ENCODE peak calls at places on chromosomes 1 and 21, in five cellular contexts. K is K562, D is GM12878, E is HCT116, I is HepG2. R is an unnamed sample.

GRCh38 chr1:20080441-20081330 is 10.7 kb downstream of the PLA2G5 start:
- DNase-seq in E (no peak), I (no peak), D (peak; percentile 57), K (no peak), R (no peak)

GRCh38 chr1:230867903-230868735 is at the start of gene C1orf198:
- DNase-seq in D (no peak), E (no peak), K (peak; percentile 97), I (peak; percentile 32), R (peak; percentile 72)

GRCh38 chr1:17027900-17028299 is 16.2 kb upstream of the ATP13A2 start:
- DNase-seq in I (no peak), E (no peak), D (no peak), K (no peak), R (no peak)

GRCh38 chr1:227120827-227121226 is 180.7 kb downstream of the COQ8A start:
- DNase-seq in D (no peak), I (no peak), E (no peak), K (no peak), R (no peak)

GRCh38 chr1:156608981-156609380 is 7.7 kb upstream of the GPATCH4 start:
- DNase-seq in E (no peak), K (peak; percentile 59), I (no peak), D (no peak), R (peak; percentile 78)

GRCh38 chr1:35567947-35568558 is 5.1 kb upstream of the TFAP2E start:
- DNase-seq in K (no peak), D (no peak), E (no peak), I (no peak), R (no peak)

GRCh38 chr21:42025392-42026071 is 15.4 kb upstream of the ZBTB21 start:
- DNase-seq in K (no peak), D (no peak), I (no peak), E (no peak), R (no peak)

GRCh38 chr1:47557086-47557866 is 119.4 kb downstream of the FOXD2 start:
- DNase-seq in D (no peak), E (no peak), I (no peak), K (no peak), R (no peak)

GRCh38 chr1:77889240-77889637 is 815 bp downstream of the NEXN start:
- DNase-seq in I (peak; percentile 24), K (no peak), E (no peak), D (no peak), R (peak; percentile 63)

GRCh38 chr21:34845521-34846213 is 176.9 kb downstream of the CLIC6 start:
- DNase-seq in K (no peak), I (no peak), E (peak; percentile 75), D (peak; percentile 60), R (no peak)

GRCh38 chr1:113057006-113057405 is 16.0 kb upstream of the LRIG2 start:
- DNase-seq in I (no peak), E (no peak), K (no peak), D (no peak), R (peak; percentile 41)

GRCh38 chr1:165900576-165901380 is 73.4 kb downstream of the UCK2 start:
- DNase-seq in K (no peak), I (peak; percentile 83), D (no peak), E (no peak), R (no peak)

GRCh38 chr21:28132713-28133112 is 860.0 kb downstream of the LTN1 start:
- DNase-seq in K (no peak), I (no peak), E (no peak), D (no peak), R (no peak)

GRCh38 chr21:42819861-42820512 is 59.4 kb downstream of the WDR4 start:
- DNase-seq in D (no peak), I (no peak), E (no peak), K (no peak), R (no peak)

GRCh38 chr21:41124626-41125240 is 43.2 kb upstream of the BACE2 start:
- DNase-seq in I (no peak), E (no peak), K (no peak), D (no peak), R (no peak)

GRCh38 chr1:78211483-78212092 is 165.8 kb downstream of the GIPC2 start:
- DNase-seq in I (no peak), K (no peak), E (no peak), D (no peak), R (no peak)

GRCh38 chr1:10796029-10796944 is at the start of gene CASZ1:
- DNase-seq in K (peak; percentile 85), I (peak; percentile 62), D (no peak), E (peak; percentile 87), R (peak; percentile 96)

GRCh38 chr1:7975212-7975865 is 13.8 kb downstream of the PARK7 start:
- DNase-seq in K (peak; percentile 83), I (peak; percentile 76), E (peak; percentile 68), D (no peak), R (peak; percentile 92)

GRCh38 chr1:65068202-65069011 is 79.6 kb upstream of the AK4 start:
- DNase-seq in K (no peak), I (no peak), D (no peak), E (no peak), R (peak; percentile 33)

GRCh38 chr21:34360488-34361241 is 3.1 kb upstream of the KCNE2 start:
- DNase-seq in I (no peak), K (no peak), E (no peak), D (no peak), R (no peak)

GRCh38 chr1:17606826-17607440 is 67.4 kb downstream of the ARHGEF10L start:
- DNase-seq in K (peak; percentile 83), I (peak; percentile 62), E (peak; percentile 36), D (no peak), R (peak; percentile 94)

GRCh38 chr21:15020797-15021196 is 44.0 kb downstream of the NRIP1 start:
- DNase-seq in E (no peak), I (no peak), K (no peak), D (no peak), R (no peak)

GRCh38 chr1:91523462-91523861 is 22.8 kb downstream of the CDC7 start:
- DNase-seq in E (no peak), D (peak; percentile 47), K (no peak), I (no peak), R (no peak)

GRCh38 chr1:151989131-151989868 is 4.4 kb downstream of the S100A10 start:
- DNase-seq in D (no peak), E (no peak), K (no peak), I (no peak), R (no peak)

GRCh38 chr1:32925360-32926142 is 24.4 kb upstream of the TMEM54 start:
- DNase-seq in I (peak; percentile 56), K (no peak), E (no peak), D (no peak), R (peak; percentile 71)
- TF ChIP-seq EZH2 in I (no peak), K (no peak), E (no peak), D (no peak), R (peak; percentile 70)

GRCh38 chr21:43902441-43902840 is 37.4 kb downstream of the AGPAT3 start:
- DNase-seq in K (peak; percentile 22), D (no peak), I (no peak), E (no peak), R (no peak)
- TF ChIP-seq REST in K (no peak), D (no peak), I (no peak), E (no peak), R (no peak)

GRCh38 chr1:108193333-108193732 is 6.8 kb downstream of the SLC25A24 start:
- DNase-seq in D (no peak), E (no peak), K (no peak), I (no peak), R (no peak)
- H3K4me1 ChIP-seq in D (no peaks in the 10 kb centered on the region), E (no peaks in the 10 kb centered on the region), K (peaks cover 4% of the 10 kb centered on the region), I (peaks cover 7% of the 10 kb centered on the region), R (peaks cover 6% of the 10 kb centered on the region)

DNA sequence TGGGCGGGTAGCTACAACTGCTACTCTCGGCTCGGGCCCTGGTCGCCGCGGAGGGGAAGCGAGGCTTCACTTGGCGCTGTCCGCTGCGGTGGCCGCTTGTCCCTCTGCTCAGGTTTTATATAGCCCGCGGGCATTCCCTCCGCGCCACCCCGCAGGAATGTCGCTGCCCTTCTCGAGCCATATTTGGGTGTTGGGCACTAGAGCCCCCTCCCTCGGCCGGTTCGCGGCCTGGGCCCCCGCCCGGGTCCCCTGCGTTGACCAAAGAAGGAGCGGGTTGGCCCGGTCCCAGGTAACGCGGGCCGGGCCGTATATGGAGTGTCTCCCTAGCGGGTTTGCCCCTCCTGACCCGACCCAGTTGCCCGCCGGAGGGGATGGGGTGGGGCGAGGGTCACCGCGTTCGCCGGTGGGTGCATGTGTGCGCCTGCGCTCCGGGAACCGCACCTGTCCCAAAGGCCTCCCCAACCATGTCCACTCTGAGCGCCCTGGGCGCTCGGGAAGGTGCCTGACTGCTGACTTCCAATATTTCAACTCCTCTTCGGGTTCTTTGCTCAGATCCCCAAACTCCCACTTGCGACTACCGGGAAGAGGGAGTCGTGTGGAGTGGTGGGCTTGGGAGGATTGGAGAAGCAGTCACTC is at the start of gene ACTA1:
- DNase-seq in I (no peak), K (no peak), D (no peak), E (no peak), R (peak; percentile 77)
- TF ChIP-seq EZH2 in I (no peak), K (no peak), D (no peak), E (no peak), R (peak; percentile 33)

DNA sequence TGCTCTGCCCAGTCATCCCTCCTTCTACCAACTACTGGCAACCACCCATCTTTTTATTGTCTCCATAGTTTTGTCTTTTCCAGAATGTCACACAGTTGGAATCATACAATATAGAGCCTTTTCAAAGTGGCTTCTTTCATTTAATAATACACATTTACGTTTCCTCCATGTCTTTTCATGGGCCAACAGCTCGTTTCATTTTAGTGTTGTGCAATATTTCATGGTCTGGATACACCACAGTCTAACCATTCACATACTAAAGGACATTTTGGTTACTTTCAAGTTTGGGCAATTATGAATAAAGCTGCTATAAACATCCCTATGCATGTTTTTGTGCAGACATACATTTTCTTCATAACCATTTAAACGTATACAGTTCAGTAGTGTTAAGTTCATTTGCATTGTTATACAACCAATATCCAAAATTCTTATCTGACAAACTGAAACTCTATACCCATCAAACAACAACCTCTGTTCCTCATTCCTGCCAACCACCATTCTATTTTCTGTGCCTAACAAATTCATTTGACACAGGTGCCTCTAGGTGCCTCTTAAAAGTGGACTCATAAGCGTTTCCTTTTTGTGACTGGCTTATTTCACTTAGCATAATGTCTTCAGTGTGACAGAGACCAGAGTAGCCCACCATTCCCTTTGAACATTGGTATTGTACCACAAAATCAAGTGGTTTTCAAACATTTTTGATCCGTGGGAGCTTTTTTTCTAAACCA is 138.1 kb downstream of the NR5A2 start:
- DNase-seq in E (no peak), I (no peak), K (no peak), D (no peak), R (no peak)
- TF ChIP-seq REST in E (no peak), I (no peak), K (no peak), D (no peak), R (no peak)

GRCh38 chr1:183330335-183330734 is 87.8 kb downstream of the NMNAT2 start:
- DNase-seq in I (no peak), K (no peak), E (no peak), D (no peak), R (peak; percentile 49)
- H3K4me1 ChIP-seq in I (no peaks in the 10 kb centered on the region), K (no peaks in the 10 kb centered on the region), E (no peaks in the 10 kb centered on the region), D (no peaks in the 10 kb centered on the region), R (peaks cover 32% of the 10 kb centered on the region)

GRCh38 chr1:3188150-3188971 is 119.4 kb downstream of the PRDM16 start:
- DNase-seq in K (no peak), D (no peak), I (no peak), E (no peak), R (no peak)
- TF ChIP-seq EZH2 in K (peak; percentile 36), D (no peak), I (no peak), E (no peak), R (no peak)

GRCh38 chr1:218521414-218522169 is 176.5 kb downstream of the TGFB2 start:
- DNase-seq in K (peak; percentile 69), D (no peak), I (peak; percentile 45), E (peak; percentile 41), R (peak; percentile 88)
- TF ChIP-seq REST in K (no peak), D (no peak), I (no peak), E (no peak), R (no peak)